ENCODE peak calls at places on chromosome 20, in eight cellular contexts. W, E, M, K, U, D, B and Q are unnamed samples.

GRCh38 chr20:38143646-38144554 is 21.2 kb downstream of the TGM2 start:
- DNase-seq in W (peak), E (no peak), M (no peak), K (no peak), U (no peak), D (no peak), B (peak), Q (no peak)

GRCh38 chr20:53857723-53858236 is 212.6 kb downstream of the BCAS1 start:
- DNase-seq in W (no peak), E (no peak), M (no peak), K (no peak), U (no peak), D (peak), B (peak), Q (no peak)

GRCh38 chr20:1122388-1123315 is 4.2 kb downstream of the PSMF1 start:
- DNase-seq in W (no peak), E (peak), M (no peak), K (no peak), U (no peak), D (no peak), B (no peak), Q (no peak)

GRCh38 chr20:13868331-13868730 is 83.5 kb downstream of the NDUFAF5 start:
- DNase-seq in W (no peak), E (no peak), M (no peak), K (no peak), U (no peak), D (no peak), B (no peak), Q (no peak)

GRCh38 chr20:4666001-4666470 is 55.7 kb upstream of the PRND start:
- DNase-seq in W (no peak), E (no peak), M (peak), K (no peak), U (no peak), D (no peak), B (no peak), Q (no peak)

GRCh38 chr20:46132705-46133120 is 14.6 kb downstream of the CD40 start:
- DNase-seq in W (peak), E (peak), M (peak), K (peak), U (peak), D (peak), B (peak), Q (peak)

GRCh38 chr20:50885781-50886180 is 45.5 kb downstream of the ADNP start:
- DNase-seq in W (no peak), E (no peak), M (no peak), K (no peak), U (no peak), D (no peak), B (no peak), Q (no peak)

GRCh38 chr20:3875378-3875974 is 13.7 kb upstream of the PANK2 start:
- DNase-seq in W (no peak), E (no peak), M (no peak), K (peak), U (no peak), D (no peak), B (no peak), Q (no peak)

GRCh38 chr20:61900376-61901293 is 165.0 kb downstream of the TAF4 start:
- DNase-seq in W (no peak), E (no peak), M (no peak), K (no peak), U (no peak), D (no peak), B (no peak), Q (no peak)

GRCh38 chr20:34324541-34324940 is 21.4 kb upstream of the AHCY start:
- DNase-seq in W (no peak), E (no peak), M (no peak), K (peak), U (no peak), D (no peak), B (no peak), Q (peak)

GRCh38 chr20:6765469-6766058 is 1.9 kb upstream of the BMP2 start:
- DNase-seq in W (peak), E (peak), M (no peak), K (peak), U (peak), D (peak), B (no peak), Q (no peak)

GRCh38 chr20:953742-954141 is 37.6 kb upstream of the ANGPT4 start:
- DNase-seq in W (peak), E (peak), M (no peak), K (peak), U (no peak), D (no peak), B (peak), Q (no peak)

GRCh38 chr20:60752741-60753420 is 499.2 kb upstream of the CDH4 start:
- DNase-seq in W (no peak), E (no peak), M (no peak), K (peak), U (no peak), D (peak), B (no peak), Q (no peak)

GRCh38 chr20:57618091-57618765 is 2.0 kb downstream of the ZBP1 start:
- DNase-seq in W (peak), E (no peak), M (no peak), K (peak), U (no peak), D (peak), B (no peak), Q (no peak)

GRCh38 chr20:9294081-9294480 is 220.3 kb upstream of the LAMP5 start:
- DNase-seq in W (no peak), E (no peak), M (no peak), K (no peak), U (no peak), D (no peak), B (no peak), Q (no peak)

GRCh38 chr20:31915491-31916280 is 36.2 kb downstream of the PDRG1 start:
- DNase-seq in W (no peak), E (no peak), M (no peak), K (no peak), U (no peak), D (no peak), B (no peak), Q (peak)

GRCh38 chr20:34922654-34923381 is 32.8 kb downstream of the GSS start:
- DNase-seq in W (no peak), E (no peak), M (no peak), K (peak), U (no peak), D (no peak), B (no peak), Q (no peak)

GRCh38 chr20:39871013-39871412 is 818.0 kb downstream of the MAFB start:
- DNase-seq in W (no peak), E (no peak), M (no peak), K (no peak), U (no peak), D (no peak), B (no peak), Q (no peak)

GRCh38 chr20:41524980-41525613 is 93.1 kb downstream of the CHD6 start:
- DNase-seq in W (no peak), E (peak), M (no peak), K (no peak), U (no peak), D (no peak), B (peak), Q (no peak)

GRCh38 chr20:51142448-51142847 is 119.5 kb upstream of the KCNG1 start:
- DNase-seq in W (no peak), E (no peak), M (no peak), K (no peak), U (no peak), D (no peak), B (no peak), Q (no peak)

GRCh38 chr20:41903614-41904013 is 285.4 kb upstream of the CHD6 start:
- DNase-seq in W (no peak), E (no peak), M (no peak), K (no peak), U (no peak), D (no peak), B (no peak), Q (no peak)

GRCh38 chr20:4225778-4226177 is 210.4 kb upstream of the RNF24 start:
- DNase-seq in W (no peak), E (no peak), M (no peak), K (no peak), U (no peak), D (no peak), B (no peak), Q (no peak)

GRCh38 chr20:17762243-17762872 is 62.6 kb downstream of the BANF2 start:
- DNase-seq in W (peak), E (no peak), M (no peak), K (peak), U (no peak), D (no peak), B (no peak), Q (peak)

GRCh38 chr20:4811661-4812181 is 90.0 kb downstream of the PRND start:
- DNase-seq in W (peak), E (no peak), M (peak), K (no peak), U (no peak), D (no peak), B (no peak), Q (no peak)